ENCODE peak calls at places on chromosomes 4 and X, in six cellular contexts. N is coronary artery, M is neural crest cell, G is endothelial cell, B is neural progenitor cell, O is epithelial cell of proximal tubule. S is an unnamed sample.

GRCh38 chrX:37330642-37331041 is 18.5 kb upstream of the PRRG1 start:
- DNase-seq in N (no peak), M (no peak), G (no peak), B (no peak), O (no peak), S (no peak)

GRCh38 chr4:38509551-38509950 is 154.4 kb upstream of the KLF3 start:
- DNase-seq in N (no peak), M (no peak), G (no peak), B (no peak), O (no peak), S (no peak)

GRCh38 chrX:45001038-45001437 is 128.1 kb downstream of the KDM6A start:
- DNase-seq in N (no peak), M (no peak), G (no peak), B (no peak), O (no peak), S (no peak)

GRCh38 chrX:71439420-71439819 is 73.3 kb downstream of the TAF1 start:
- DNase-seq in N (no peak), M (no peak), G (no peak), B (no peak), O (no peak), S (no peak)

GRCh38 chr4:94127707-94128328 is 79.8 kb upstream of the SMARCAD1 start:
- DNase-seq in N (no peak), M (no peak), G (no peak), B (peak), O (peak), S (no peak)

GRCh38 chr4:18051281-18051680 is 29.7 kb upstream of the LCORL start:
- DNase-seq in N (no peak), M (no peak), G (no peak), B (no peak), O (no peak), S (no peak)

GRCh38 chrX:39144323-39144722 is 343.1 kb downstream of the MID1IP1 start:
- DNase-seq in N (no peak), M (no peak), G (no peak), B (no peak), O (no peak), S (no peak)

GRCh38 chr4:153364061-153364460 is 19.6 kb downstream of the MND1 start:
- DNase-seq in N (no peak), M (no peak), G (no peak), B (no peak), O (no peak), S (no peak)

GRCh38 chrX:84907324-84907946 is 96.2 kb upstream of the APOOL start:
- DNase-seq in N (no peak), M (no peak), G (no peak), B (peak), O (no peak), S (no peak)

GRCh38 chr4:183141997-183142396 is 42.9 kb downstream of the WWC2 start:
- DNase-seq in N (no peak), M (no peak), G (no peak), B (no peak), O (no peak), S (no peak)

GRCh38 chr4:2388430-2389182 is 29.8 kb downstream of the ZFYVE28 start:
- DNase-seq in N (no peak), M (no peak), G (no peak), B (no peak), O (no peak), S (no peak)

DNA sequence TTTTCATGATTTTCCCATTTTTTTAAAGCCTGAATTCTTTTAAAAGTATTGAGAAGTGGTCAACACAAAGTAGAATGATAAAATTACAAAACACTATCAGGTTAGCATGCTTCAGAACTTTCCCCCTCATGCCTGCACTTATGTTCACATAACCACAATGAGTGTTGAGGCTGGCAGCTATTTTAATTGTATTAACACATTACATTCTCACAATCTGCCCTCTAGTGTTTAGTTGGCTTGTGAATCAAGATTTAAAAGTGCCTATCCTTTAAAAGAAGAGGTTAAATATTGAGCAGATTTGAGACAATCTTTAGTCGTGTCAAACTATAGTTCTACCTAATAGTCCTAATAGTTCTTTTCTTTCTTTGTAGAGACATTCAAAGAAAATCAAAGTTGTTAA is 93.6 kb upstream of the NAP1L5 start:
- DNase-seq in N (no peak), M (no peak), G (no peak), B (no peak), O (peak), S (no peak)
- TF ChIP-seq CTCF in N (no peak), M (no peak), G (no peak), B (peak), O (peak), S (no peak)

GRCh38 chr4:19074061-19074460 is 1052.5 kb upstream of the LCORL start:
- DNase-seq in N (no peak), M (no peak), G (no peak), B (peak), O (no peak), S (no peak)
- TF ChIP-seq CTCF in N (no peak), M (no peak), G (no peak), B (no peak), O (no peak), S (no peak)

GRCh38 chr4:174714393-174715211 is 114.4 kb downstream of the GLRA3 start:
- DNase-seq in N (no peak), M (peak), G (peak), B (peak), O (peak), S (peak)
- TF ChIP-seq CTCF in N (no peak), M (peak), G (peak), B (peak), O (peak), S (peak)

GRCh38 chr4:13860126-13860525 is 232.6 kb upstream of the BOD1L1 start:
- DNase-seq in N (no peak), M (no peak), G (no peak), B (peak), O (no peak), S (no peak)
- TF ChIP-seq CTCF in N (no peak), M (peak), G (no peak), B (peak), O (peak), S (no peak)

GRCh38 chr4:128068927-128069326 is 7.8 kb downstream of the LARP1B start:
- DNase-seq in N (no peak), M (no peak), G (peak), B (peak), O (no peak), S (peak)
- TF ChIP-seq CTCF in N (no peak), M (peak), G (peak), B (peak), O (peak), S (no peak)

GRCh38 chrX:102840871-102841705 is 96.0 kb upstream of the RAB40AL start:
- DNase-seq in N (no peak), M (no peak), G (no peak), B (peak), O (no peak), S (no peak)

GRCh38 chrX:102832661-102833060 is 104.4 kb upstream of the RAB40AL start:
- DNase-seq in N (no peak), M (no peak), G (no peak), B (peak), O (no peak), S (peak)

GRCh38 chrX:102833136-102833535 is 103.9 kb upstream of the RAB40AL start:
- DNase-seq in N (no peak), M (no peak), G (no peak), B (no peak), O (no peak), S (no peak)

GRCh38 chrX:102837843-102838242 is 99.2 kb upstream of the RAB40AL start:
- DNase-seq in N (no peak), M (no peak), G (no peak), B (no peak), O (no peak), S (no peak)

GRCh38 chrX:102835504-102836146 is 101.4 kb upstream of the RAB40AL start:
- DNase-seq in N (no peak), M (no peak), G (peak), B (peak), O (no peak), S (peak)
- TF ChIP-seq CTCF in N (no peak), M (peak), G (peak), B (peak), O (peak), S (peak)

DNA sequence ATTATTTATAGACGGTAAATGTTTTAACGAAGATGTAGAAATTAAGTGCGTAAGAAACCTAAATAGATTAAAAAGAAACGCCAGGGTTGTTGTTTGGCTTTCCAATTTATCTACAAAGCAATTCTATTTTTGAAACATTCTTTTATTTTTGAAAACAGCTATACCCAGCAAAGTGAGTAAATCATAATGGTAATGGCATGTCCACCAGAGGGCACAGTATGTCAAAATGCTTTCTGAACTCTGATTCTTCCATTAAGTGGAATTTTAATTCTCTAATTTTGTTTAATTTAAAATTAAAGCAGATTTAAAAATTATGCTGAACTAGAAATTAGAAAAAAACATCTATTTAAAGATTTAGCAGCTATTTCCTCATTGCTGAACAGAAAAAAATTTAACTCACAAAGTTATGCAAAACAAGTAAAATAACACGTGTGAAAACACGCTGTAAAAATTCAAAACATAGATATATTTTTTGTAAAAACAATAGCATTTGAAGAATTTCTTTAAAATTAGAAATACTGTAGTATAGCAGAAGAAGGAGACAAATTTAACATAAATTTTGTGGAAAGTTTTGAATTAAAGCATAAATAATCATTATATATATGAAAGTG is 26.5 kb downstream of the RASSF6 start:
- DNase-seq in N (no peak), M (peak), G (peak), B (peak), O (no peak), S (no peak)
- TF ChIP-seq CTCF in N (peak), M (peak), G (peak), B (peak), O (peak), S (peak)

DNA sequence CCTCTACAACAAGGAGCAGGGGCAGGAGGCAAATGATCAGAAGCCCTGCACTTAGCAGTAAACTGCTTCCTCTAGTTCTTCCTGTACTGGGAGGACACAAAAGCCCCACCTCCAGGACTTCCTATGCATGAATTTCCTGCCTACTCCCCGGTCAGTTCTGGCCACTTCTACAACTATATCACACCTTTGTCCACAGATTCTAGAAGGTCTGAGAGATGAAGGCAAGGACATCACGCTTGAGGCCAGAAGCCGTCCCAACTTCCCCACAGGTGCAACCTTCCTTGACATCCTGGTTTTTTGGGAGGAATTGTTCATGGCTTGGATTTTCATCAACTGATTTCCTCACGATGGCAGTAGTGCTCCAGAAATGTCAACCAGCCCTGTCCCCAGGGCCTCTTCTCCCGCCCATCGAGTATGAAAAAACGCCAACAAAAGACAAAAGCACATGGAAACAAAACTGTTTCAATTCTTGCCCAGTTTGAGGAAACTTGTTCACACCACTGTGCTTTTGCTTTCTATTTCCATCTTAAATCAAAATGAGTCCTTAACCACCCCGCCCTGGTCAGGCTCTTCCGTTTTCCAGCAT is 206.5 kb upstream of the STK26 start:
- DNase-seq in N (no peak), M (no peak), G (no peak), B (no peak), O (no peak), S (no peak)
- TF ChIP-seq CTCF in N (peak), M (no peak), G (no peak), B (no peak), O (no peak), S (no peak)

DNA sequence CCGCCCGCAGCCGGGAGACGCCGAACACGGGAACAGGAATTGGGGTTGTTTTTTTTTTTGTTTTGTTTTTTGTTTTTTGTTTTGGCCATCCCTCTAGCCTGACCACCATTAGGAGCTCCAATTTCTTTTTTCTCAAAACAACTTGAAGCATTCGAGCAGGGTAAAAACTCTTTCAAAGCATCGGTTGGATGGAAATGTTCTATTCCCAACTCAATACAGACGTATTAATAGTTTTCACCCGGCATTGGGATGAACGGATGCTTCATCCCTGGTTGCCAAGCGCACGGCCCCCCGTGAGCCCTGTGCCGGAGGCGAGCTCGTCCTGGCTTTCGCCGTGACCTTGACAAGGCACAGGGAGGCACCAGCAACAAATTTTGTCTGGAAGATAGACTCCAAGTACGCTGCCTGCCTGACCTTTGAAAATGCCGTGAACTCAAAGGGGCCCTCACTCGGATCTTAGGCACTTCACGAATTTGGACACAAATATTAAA is 352 bp upstream of the MAP3K15 start:
- DNase-seq in N (no peak), M (no peak), G (no peak), B (no peak), O (no peak), S (no peak)
- TF ChIP-seq CTCF in N (no peak), M (no peak), G (peak), B (no peak), O (peak), S (peak)

GRCh38 chr4:4479366-4479765 is 62.5 kb downstream of the STX18 start:
- DNase-seq in N (no peak), M (no peak), G (no peak), B (no peak), O (no peak), S (no peak)

GRCh38 chr4:4477796-4478195 is 64.1 kb downstream of the STX18 start:
- DNase-seq in N (no peak), M (no peak), G (no peak), B (no peak), O (no peak), S (no peak)

GRCh38 chr4:4481394-4482000 is 60.4 kb downstream of the STX18 start:
- DNase-seq in N (no peak), M (no peak), G (no peak), B (peak), O (no peak), S (no peak)

GRCh38 chr4:4480205-4480604 is 61.6 kb downstream of the STX18 start:
- DNase-seq in N (no peak), M (no peak), G (no peak), B (no peak), O (no peak), S (no peak)

GRCh38 chr4:4480685-4481393 is 61.0 kb downstream of the STX18 start:
- DNase-seq in N (no peak), M (peak), G (no peak), B (peak), O (no peak), S (peak)
- TF ChIP-seq CTCF in N (no peak), M (peak), G (no peak), B (peak), O (peak), S (peak)

S was measured in glutamatergic neuron.